ENCODE peak calls at places on chromosomes 2 and 18, in six cellular contexts. Y is pons; B is NCI-H1105; P is effector memory CD4-positive, alpha-beta T cell; S is ovary; Z is GM13977. X is an unnamed sample.

GRCh38 chr2:20439193-20439475 is 7.7 kb upstream of the RHOB start:
- DNase-seq in Y (no peak), B (no peak), P (no peak), S (peak), Z (no peak), X (peak)

GRCh38 chr2:53913721-53914120 is 54.0 kb upstream of the GPR75 start:
- DNase-seq in Y (no peak), B (no peak), P (no peak), S (no peak), Z (peak), X (no peak)

GRCh38 chr2:238304116-238304515 is 15.7 kb upstream of the PER2 start:
- DNase-seq in Y (no peak), B (no peak), P (no peak), S (no peak), Z (no peak), X (no peak)

GRCh38 chr2:183105402-183106134 is 18.7 kb upstream of the NUP35 start:
- DNase-seq in Y (no peak), B (no peak), P (no peak), S (no peak), Z (no peak), X (peak)

GRCh38 chr18:25896956-25897355 is 193.5 kb downstream of the SS18 start:
- DNase-seq in Y (no peak), B (no peak), P (no peak), S (no peak), Z (no peak), X (no peak)

GRCh38 chr2:101752708-101753107 is 55.2 kb downstream of the MAP4K4 start:
- DNase-seq in Y (peak), B (no peak), P (no peak), S (no peak), Z (no peak), X (no peak)

GRCh38 chr18:50240083-50240563 is 26.2 kb downstream of the CFAP53 start:
- DNase-seq in Y (no peak), B (no peak), P (no peak), S (no peak), Z (no peak), X (peak)

GRCh38 chr2:127059559-127059958 is 47.4 kb downstream of the BIN1 start:
- DNase-seq in Y (no peak), B (no peak), P (no peak), S (no peak), Z (no peak), X (no peak)

GRCh38 chr2:240966906-240967680 is 31.3 kb upstream of the SNED1 start:
- DNase-seq in Y (no peak), B (no peak), P (no peak), S (peak), Z (no peak), X (no peak)

X was measured in PC-3.